ENCODE peak calls at places on chromosomes 12 and 14, in seven cellular contexts. B is CD4-positive, alpha-beta memory T cell; E is heart left ventricle; N is CD8-positive, alpha-beta memory T cell; D is CD8-positive, alpha-beta T cell; F is aorta; O is IMR-90. W is an unnamed sample.

GRCh38 chr12:10178766-10179165 is at the start of gene TMEM52B:
- DNase-seq in N (no peak), F (no peak), O (no peak), E (no peak), D (no peak), B (no peak), W (no peak)

GRCh38 chr12:124527861-124528561 is 39.4 kb downstream of the NCOR2 start:
- DNase-seq in O (no peak), N (no peak), B (no peak), D (no peak), E (no peak), F (no peak), W (no peak)

GRCh38 chr12:50257226-50258166 is 25.8 kb downstream of the LIMA1 start:
- DNase-seq in O (peak; percentile 64), B (no peak), N (no peak), E (no peak), F (no peak), D (no peak), W (peak; percentile 57)

GRCh38 chr14:73394317-73394716 is 64.0 kb downstream of the NUMB start:
- DNase-seq in O (no peak), N (no peak), B (no peak), F (no peak), D (no peak), E (no peak), W (no peak)

GRCh38 chr12:69900720-69901131 is 75.7 kb downstream of the MYRFL start:
- DNase-seq in F (peak; percentile 66), B (peak; percentile 46), D (peak; percentile 70), N (peak; percentile 34), O (peak; percentile 54), E (peak; percentile 69), W (peak; percentile 83)

GRCh38 chr12:70353780-70354640 is 12.1 kb upstream of the KCNMB4 start:
- DNase-seq in E (no peak), B (no peak), O (no peak), N (no peak), F (no peak), D (no peak), W (no peak)

GRCh38 chr12:6363330-6364036 is 11.9 kb downstream of the SCNN1A start:
- DNase-seq in F (peak; percentile 83), D (peak; percentile 68), B (peak; percentile 50), N (peak; percentile 58), O (peak; percentile 28), E (peak; percentile 79), W (peak; percentile 85)

GRCh38 chr12:122834229-122834920 is 882 bp upstream of the HIP1R start:
- DNase-seq in O (peak; percentile 44), E (no peak), B (peak; percentile 21), F (peak; percentile 67), N (no peak), D (no peak), W (peak; percentile 92)

GRCh38 chr12:7647071-7647470 is 18.6 kb downstream of the APOBEC1 start:
- DNase-seq in D (no peak), B (no peak), N (no peak), F (no peak), O (no peak), E (no peak), W (peak; percentile 56)

GRCh38 chr12:65606008-65606766 is 218.1 kb upstream of the HMGA2 start:
- DNase-seq in D (no peak), N (no peak), E (no peak), F (no peak), B (no peak), O (no peak), W (no peak)

GRCh38 chr14:89252887-89253532 is 164.0 kb downstream of the FOXN3 start:
- DNase-seq in B (no peak), E (no peak), O (peak; percentile 11), N (no peak), F (peak; percentile 62), D (no peak), W (no peak)

GRCh38 chr12:2295941-2296461 is 243.2 kb downstream of the CACNA1C start:
- DNase-seq in B (no peak), F (no peak), N (no peak), D (no peak), O (peak; percentile 89), E (no peak), W (no peak)

GRCh38 chr12:121128908-121129704 is 3.6 kb upstream of the P2RX7 start:
- DNase-seq in D (peak; percentile 72), N (peak; percentile 77), O (peak; percentile 27), E (peak; percentile 84), F (peak; percentile 93), B (peak; percentile 84), W (peak; percentile 73)

GRCh38 chr12:65895759-65896656 is 71.7 kb downstream of the HMGA2 start:
- DNase-seq in D (no peak), O (no peak), E (no peak), N (no peak), B (no peak), F (no peak), W (peak; percentile 54)

GRCh38 chr12:1213205-1213604 is 222.2 kb downstream of the ERC1 start:
- DNase-seq in B (no peak), E (no peak), N (no peak), F (no peak), D (no peak), O (no peak), W (no peak)

GRCh38 chr14:79383031-79383430 is 828.3 kb downstream of the DIO2 start:
- DNase-seq in O (no peak), N (no peak), E (no peak), B (no peak), F (no peak), D (no peak), W (no peak)

GRCh38 chr14:77140937-77141591 is 527 bp downstream of the ZDHHC22 start:
- DNase-seq in B (no peak), O (peak; percentile 18), N (no peak), E (no peak), D (no peak), F (no peak), W (no peak)

GRCh38 chr14:64388533-64389243 is 535 bp downstream of the MTHFD1 start:
- DNase-seq in D (no peak), E (no peak), N (peak; percentile 22), F (no peak), B (no peak), O (peak; percentile 30), W (peak; percentile 28)

GRCh38 chr14:104819361-104819771 is 18.5 kb downstream of the ZBTB42 start:
- DNase-seq in O (no peak), D (no peak), E (peak; percentile 16), F (peak; percentile 39), B (no peak), N (no peak), W (no peak)

GRCh38 chr14:25122843-25123242 is 72.9 kb upstream of the STXBP6 start:
- DNase-seq in E (no peak), B (no peak), D (no peak), F (no peak), N (no peak), O (no peak), W (no peak)

GRCh38 chr12:116087962-116088361 is 189.5 kb downstream of the MED13L start:
- DNase-seq in O (no peak), D (no peak), N (no peak), B (no peak), F (no peak), E (no peak), W (no peak)

GRCh38 chr12:116773276-116773731 is 35.2 kb downstream of the RNFT2 start:
- DNase-seq in B (no peak), E (no peak), D (no peak), N (no peak), O (no peak), F (no peak), W (no peak)

GRCh38 chr12:75260316-75260715 is 50.7 kb upstream of the KCNC2 start:
- DNase-seq in F (no peak), N (no peak), O (no peak), B (no peak), E (no peak), D (no peak), W (peak; percentile 0)

GRCh38 chr14:80475074-80475473 is 263.8 kb upstream of the DIO2 start:
- DNase-seq in D (no peak), E (no peak), F (no peak), B (no peak), O (peak; percentile 82), N (no peak), W (no peak)

GRCh38 chr14:77045570-77045890 is 17.0 kb upstream of the IRF2BPL start:
- DNase-seq in B (no peak), F (peak; percentile 24), N (no peak), D (no peak), E (no peak), O (no peak), W (peak; percentile 83)

GRCh38 chr12:19496249-19497208 is 57.2 kb downstream of the AEBP2 start:
- DNase-seq in B (no peak), O (no peak), D (no peak), F (no peak), E (no peak), N (no peak), W (no peak)
- H3K27ac ChIP-seq in B (no peak overlapping the region), O (no peak overlapping the region), D (no peak overlapping the region), F (no peak overlapping the region), E (no peak overlapping the region), N (no peak overlapping the region), W (no peak overlapping the region)

GRCh38 chr12:108805136-108805535 is 52.2 kb downstream of the SSH1 start:
- DNase-seq in N (no peak), D (no peak), F (no peak), E (no peak), B (no peak), O (peak; percentile 90), W (no peak)
- H3K27ac ChIP-seq in N (no peak overlapping the region), D (no peak overlapping the region), F (peak overlapping the region; percentile 93), E (peak overlapping the region; percentile 88), B (no peak overlapping the region), O (peak overlapping the region; percentile 97), W (peak overlapping the region; percentile 62)

GRCh38 chr12:4288296-4289019 is 14.9 kb downstream of the CCND2 start:
- DNase-seq in E (no peak), F (no peak), O (no peak), N (no peak), B (no peak), D (no peak), W (no peak)
- H3K27ac ChIP-seq in E (peak overlapping the region; percentile 51), F (no peak overlapping the region), O (no peak overlapping the region), N (no peak overlapping the region), B (no peak overlapping the region), D (no peak overlapping the region), W (peak overlapping the region; percentile 0)

GRCh38 chr12:79920421-79921238 is 14.3 kb downstream of the PPP1R12A start:
- DNase-seq in E (no peak), N (no peak), B (no peak), O (no peak), D (no peak), F (no peak), W (no peak)

GRCh38 chr12:79926951-79927350 is 7.9 kb downstream of the PPP1R12A start:
- DNase-seq in B (no peak), E (no peak), F (no peak), N (no peak), D (no peak), O (no peak), W (peak; percentile 14)

GRCh38 chr12:79925492-79925891 is 9.4 kb downstream of the PPP1R12A start:
- DNase-seq in E (no peak), B (no peak), D (no peak), F (no peak), O (no peak), N (no peak), W (no peak)

GRCh38 chr12:79919762-79920161 is 15.1 kb downstream of the PPP1R12A start:
- DNase-seq in N (no peak), F (no peak), D (no peak), O (no peak), B (no peak), E (no peak), W (no peak)

DNA sequence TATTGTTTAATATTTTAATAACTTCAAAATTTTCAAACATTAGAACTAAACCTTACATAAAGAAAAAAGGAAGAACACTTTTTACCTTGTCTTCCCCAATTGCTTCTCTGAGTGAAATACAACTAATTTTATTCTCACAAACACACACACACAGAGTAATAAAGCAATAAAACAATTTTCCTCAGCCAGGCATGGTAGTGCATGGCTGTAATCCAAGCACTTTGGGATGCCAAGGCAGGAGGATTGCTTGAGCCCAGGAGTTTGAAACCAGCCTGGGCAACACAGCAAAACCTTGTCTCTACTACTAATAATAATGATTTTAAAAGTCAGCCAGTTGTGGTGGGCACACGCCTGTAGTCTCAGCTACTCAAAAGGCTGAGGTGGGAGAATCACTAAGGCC is 13.1 kb downstream of the PPP1R12A start:
- DNase-seq in E (no peak), B (no peak), O (no peak), N (no peak), F (no peak), D (no peak), W (peak; percentile 59)
- H3K27ac ChIP-seq in E (no peak overlapping the region), B (no peak overlapping the region), O (no peak overlapping the region), N (no peak overlapping the region), F (no peak overlapping the region), D (no peak overlapping the region), W (no peak overlapping the region)